ENCODE peak calls at places on chromosomes 6 and 20, in ten cellular contexts. One of them, this sample, is unnamed.

GRCh38 chr20:6663104-6663503 is 104.4 kb upstream of the BMP2 start:
- DNase-seq in AG04449: no peak
- DNase-seq in RWPE1: no peak
- DNase-seq in MM.1S: peak; percentile 57
- DNase-seq in neural crest cell: no peak
- DNase-seq in heart left ventricle: no peak
- DNase-seq in foreskin fibroblast: peak; percentile 2
- DNase-seq in CD4-positive, alpha-beta T cell: no peak
- DNase-seq in left ventricle myocardium inferior: no peak
- DNase-seq in GM06990: no peak
- DNase-seq in this sample: no peak

GRCh38 chr20:47320990-47321805 is 35.3 kb downstream of the ZMYND8 start:
- DNase-seq in AG04449: no peak
- DNase-seq in RWPE1: no peak
- DNase-seq in MM.1S: no peak
- DNase-seq in neural crest cell: no peak
- DNase-seq in heart left ventricle: no peak
- DNase-seq in foreskin fibroblast: no peak
- DNase-seq in CD4-positive, alpha-beta T cell: no peak
- DNase-seq in left ventricle myocardium inferior: no peak
- DNase-seq in GM06990: no peak
- DNase-seq in this sample: no peak

GRCh38 chr6:137880633-137881521 is 13.8 kb downstream of the TNFAIP3 start:
- DNase-seq in AG04449: no peak
- DNase-seq in RWPE1: no peak
- DNase-seq in MM.1S: no peak
- DNase-seq in neural crest cell: no peak
- DNase-seq in heart left ventricle: no peak
- DNase-seq in foreskin fibroblast: no peak
- DNase-seq in CD4-positive, alpha-beta T cell: no peak
- DNase-seq in left ventricle myocardium inferior: peak; percentile 49
- DNase-seq in GM06990: no peak
- DNase-seq in this sample: no peak

GRCh38 chr20:38434770-38435554 is at the start of gene SNHG17:
- DNase-seq in AG04449: peak; percentile 76
- DNase-seq in RWPE1: peak; percentile 82
- DNase-seq in MM.1S: peak; percentile 94
- DNase-seq in neural crest cell: peak; percentile 92
- DNase-seq in heart left ventricle: peak; percentile 91
- DNase-seq in foreskin fibroblast: peak; percentile 97
- DNase-seq in CD4-positive, alpha-beta T cell: peak; percentile 91
- DNase-seq in left ventricle myocardium inferior: peak; percentile 91
- DNase-seq in GM06990: peak; percentile 92
- DNase-seq in this sample: peak; percentile 96

GRCh38 chr20:52192296-52193007 is 873 bp upstream of the ZFP64 start:
- DNase-seq in AG04449: no peak
- DNase-seq in RWPE1: peak; percentile 50
- DNase-seq in MM.1S: peak; percentile 68
- DNase-seq in neural crest cell: no peak
- DNase-seq in heart left ventricle: peak; percentile 53
- DNase-seq in foreskin fibroblast: peak; percentile 35
- DNase-seq in CD4-positive, alpha-beta T cell: no peak
- DNase-seq in left ventricle myocardium inferior: peak; percentile 45
- DNase-seq in GM06990: no peak
- DNase-seq in this sample: no peak

GRCh38 chr6:166966268-166966667 is 9.9 kb upstream of the RNASET2 start:
- DNase-seq in AG04449: no peak
- DNase-seq in RWPE1: no peak
- DNase-seq in MM.1S: no peak
- DNase-seq in neural crest cell: no peak
- DNase-seq in heart left ventricle: no peak
- DNase-seq in foreskin fibroblast: no peak
- DNase-seq in CD4-positive, alpha-beta T cell: no peak
- DNase-seq in left ventricle myocardium inferior: no peak
- DNase-seq in GM06990: no peak
- DNase-seq in this sample: no peak

GRCh38 chr6:144606041-144606440 is 320.9 kb downstream of the UTRN start:
- DNase-seq in AG04449: no peak
- DNase-seq in RWPE1: no peak
- DNase-seq in MM.1S: no peak
- DNase-seq in neural crest cell: no peak
- DNase-seq in heart left ventricle: no peak
- DNase-seq in foreskin fibroblast: no peak
- DNase-seq in CD4-positive, alpha-beta T cell: no peak
- DNase-seq in left ventricle myocardium inferior: no peak
- DNase-seq in GM06990: no peak
- DNase-seq in this sample: no peak

GRCh38 chr6:166097914-166098522 is 69.6 kb downstream of the TBXT start:
- DNase-seq in AG04449: peak; percentile 14
- DNase-seq in RWPE1: peak; percentile 38
- DNase-seq in MM.1S: peak; percentile 38
- DNase-seq in neural crest cell: peak; percentile 91
- DNase-seq in heart left ventricle: peak; percentile 51
- DNase-seq in foreskin fibroblast: peak; percentile 67
- DNase-seq in CD4-positive, alpha-beta T cell: peak; percentile 60
- DNase-seq in left ventricle myocardium inferior: peak; percentile 78
- DNase-seq in GM06990: peak; percentile 70
- DNase-seq in this sample: no peak

GRCh38 chr6:49535795-49536194 is 14.7 kb upstream of the C6orf141 start:
- DNase-seq in AG04449: no peak
- DNase-seq in RWPE1: no peak
- DNase-seq in MM.1S: no peak
- DNase-seq in neural crest cell: no peak
- DNase-seq in heart left ventricle: no peak
- DNase-seq in foreskin fibroblast: no peak
- DNase-seq in CD4-positive, alpha-beta T cell: no peak
- DNase-seq in left ventricle myocardium inferior: no peak
- DNase-seq in GM06990: no peak
- DNase-seq in this sample: no peak

GRCh38 chr6:49528571-49528970 is 21.9 kb upstream of the C6orf141 start:
- DNase-seq in AG04449: no peak
- DNase-seq in RWPE1: no peak
- DNase-seq in MM.1S: no peak
- DNase-seq in neural crest cell: no peak
- DNase-seq in heart left ventricle: no peak
- DNase-seq in foreskin fibroblast: no peak
- DNase-seq in CD4-positive, alpha-beta T cell: no peak
- DNase-seq in left ventricle myocardium inferior: no peak
- DNase-seq in GM06990: no peak
- DNase-seq in this sample: no peak

GRCh38 chr6:49526598-49526997 is 23.9 kb upstream of the C6orf141 start:
- DNase-seq in AG04449: no peak
- DNase-seq in RWPE1: no peak
- DNase-seq in MM.1S: no peak
- DNase-seq in neural crest cell: no peak
- DNase-seq in heart left ventricle: no peak
- DNase-seq in foreskin fibroblast: no peak
- DNase-seq in CD4-positive, alpha-beta T cell: no peak
- DNase-seq in left ventricle myocardium inferior: no peak
- DNase-seq in GM06990: no peak
- DNase-seq in this sample: no peak

GRCh38 chr6:49527315-49527714 is 23.2 kb upstream of the C6orf141 start:
- DNase-seq in AG04449: no peak
- DNase-seq in RWPE1: no peak
- DNase-seq in MM.1S: no peak
- DNase-seq in neural crest cell: no peak
- DNase-seq in heart left ventricle: no peak
- DNase-seq in foreskin fibroblast: no peak
- DNase-seq in CD4-positive, alpha-beta T cell: no peak
- DNase-seq in left ventricle myocardium inferior: no peak
- DNase-seq in GM06990: no peak
- DNase-seq in this sample: no peak

DNA sequence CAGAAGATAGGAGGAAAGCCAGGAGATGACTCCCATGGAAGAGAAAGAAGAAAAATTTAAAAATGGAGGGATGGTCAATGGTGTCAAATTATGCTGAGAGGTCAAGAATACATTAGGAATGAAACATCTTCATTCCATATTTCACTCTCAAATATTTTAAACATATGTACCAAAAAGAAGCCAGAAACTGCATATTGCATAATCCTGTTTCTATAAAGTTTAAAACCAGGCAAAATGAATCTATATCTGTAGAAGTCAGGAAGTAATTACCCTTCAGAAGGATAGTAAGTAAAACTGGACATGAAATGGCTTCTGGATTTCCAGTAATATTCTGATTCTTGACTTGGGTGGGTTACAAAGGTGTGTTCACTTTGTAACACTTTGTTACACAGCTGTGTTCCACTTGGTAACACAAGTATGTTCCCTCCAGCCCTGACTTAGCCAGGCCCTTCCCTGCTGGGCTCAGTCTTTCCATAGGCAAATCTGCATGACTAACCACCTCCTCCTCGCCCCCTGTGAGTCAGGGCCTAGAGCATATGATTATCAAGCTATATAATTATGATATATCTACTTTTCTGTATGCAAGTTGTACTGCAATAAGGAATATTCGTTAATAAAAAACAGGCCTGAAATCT is 20.2 kb upstream of the C6orf141 start:
- DNase-seq in AG04449: no peak
- DNase-seq in RWPE1: no peak
- DNase-seq in MM.1S: no peak
- DNase-seq in neural crest cell: no peak
- DNase-seq in heart left ventricle: no peak
- DNase-seq in foreskin fibroblast: no peak
- DNase-seq in CD4-positive, alpha-beta T cell: no peak
- DNase-seq in left ventricle myocardium inferior: no peak
- DNase-seq in GM06990: no peak
- DNase-seq in this sample: no peak
- TF ChIP-seq CTCF in AG04449: no peak
- TF ChIP-seq CTCF in RWPE1: no peak
- TF ChIP-seq CTCF in MM.1S: no peak
- TF ChIP-seq CTCF in neural crest cell: no peak
- TF ChIP-seq CTCF in heart left ventricle: no peak
- TF ChIP-seq CTCF in foreskin fibroblast: no peak
- TF ChIP-seq CTCF in CD4-positive, alpha-beta T cell: no peak
- TF ChIP-seq CTCF in left ventricle myocardium inferior: no peak
- TF ChIP-seq CTCF in GM06990: no peak
- TF ChIP-seq CTCF in this sample: no peak

GRCh38 chr6:34684919-34685318 is 11.6 kb downstream of the ILRUN start:
- DNase-seq in AG04449: no peak
- DNase-seq in RWPE1: no peak
- DNase-seq in MM.1S: no peak
- DNase-seq in neural crest cell: no peak
- DNase-seq in heart left ventricle: no peak
- DNase-seq in foreskin fibroblast: no peak
- DNase-seq in CD4-positive, alpha-beta T cell: no peak
- DNase-seq in left ventricle myocardium inferior: no peak
- DNase-seq in GM06990: no peak
- DNase-seq in this sample: no peak

GRCh38 chr6:34676140-34676539 is 20.4 kb downstream of the ILRUN start:
- DNase-seq in AG04449: no peak
- DNase-seq in RWPE1: no peak
- DNase-seq in MM.1S: no peak
- DNase-seq in neural crest cell: no peak
- DNase-seq in heart left ventricle: no peak
- DNase-seq in foreskin fibroblast: no peak
- DNase-seq in CD4-positive, alpha-beta T cell: no peak
- DNase-seq in left ventricle myocardium inferior: no peak
- DNase-seq in GM06990: no peak
- DNase-seq in this sample: no peak

GRCh38 chr6:34684364-34684763 is 12.2 kb downstream of the ILRUN start:
- DNase-seq in AG04449: no peak
- DNase-seq in RWPE1: no peak
- DNase-seq in MM.1S: no peak
- DNase-seq in neural crest cell: no peak
- DNase-seq in heart left ventricle: no peak
- DNase-seq in foreskin fibroblast: no peak
- DNase-seq in CD4-positive, alpha-beta T cell: no peak
- DNase-seq in left ventricle myocardium inferior: no peak
- DNase-seq in GM06990: no peak
- DNase-seq in this sample: no peak

GRCh38 chr6:34679552-34680255 is 16.9 kb downstream of the ILRUN start:
- DNase-seq in AG04449: no peak
- DNase-seq in RWPE1: no peak
- DNase-seq in MM.1S: no peak
- DNase-seq in neural crest cell: no peak
- DNase-seq in heart left ventricle: no peak
- DNase-seq in foreskin fibroblast: peak; percentile 16
- DNase-seq in CD4-positive, alpha-beta T cell: no peak
- DNase-seq in left ventricle myocardium inferior: no peak
- DNase-seq in GM06990: no peak
- DNase-seq in this sample: no peak

DNA sequence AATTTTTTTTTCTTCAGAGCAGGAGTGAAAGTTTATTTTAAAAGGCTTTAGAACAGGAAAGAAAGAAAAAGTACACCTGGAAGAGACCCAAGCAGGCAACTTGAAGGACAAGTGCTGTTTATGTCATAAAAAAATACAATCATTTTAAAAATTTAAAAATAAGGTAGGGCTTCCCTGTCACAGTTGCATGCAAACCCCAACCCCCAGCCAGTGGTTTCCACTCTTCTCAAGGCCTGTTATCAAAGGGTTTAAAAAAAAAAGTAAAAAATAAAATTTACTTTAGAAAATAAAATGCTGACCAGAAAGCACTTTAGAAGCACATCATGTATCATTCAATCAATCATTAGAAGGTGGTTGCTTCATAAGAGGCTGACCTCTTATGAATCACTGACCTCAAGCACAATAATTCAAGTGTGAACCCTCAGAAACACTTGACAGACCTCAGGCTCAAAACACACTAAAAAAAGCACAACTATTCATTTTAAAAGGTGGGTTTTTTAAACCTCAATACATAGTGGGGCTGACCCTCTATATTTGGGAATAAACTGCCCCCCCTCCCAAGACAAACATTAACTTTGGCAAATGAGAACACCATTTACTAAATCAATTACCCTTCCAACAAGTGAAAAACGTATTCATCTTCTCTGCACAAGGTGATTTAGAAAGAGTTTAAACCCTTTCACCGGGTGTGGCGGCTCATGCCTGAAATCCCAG is 15.6 kb downstream of the ILRUN start:
- DNase-seq in AG04449: no peak
- DNase-seq in RWPE1: peak; percentile 74
- DNase-seq in MM.1S: no peak
- DNase-seq in neural crest cell: no peak
- DNase-seq in heart left ventricle: no peak
- DNase-seq in foreskin fibroblast: peak; percentile 60
- DNase-seq in CD4-positive, alpha-beta T cell: no peak
- DNase-seq in left ventricle myocardium inferior: no peak
- DNase-seq in GM06990: no peak
- DNase-seq in this sample: no peak
- TF ChIP-seq CTCF in AG04449: no peak
- TF ChIP-seq CTCF in RWPE1: no peak
- TF ChIP-seq CTCF in MM.1S: no peak
- TF ChIP-seq CTCF in neural crest cell: no peak
- TF ChIP-seq CTCF in heart left ventricle: no peak
- TF ChIP-seq CTCF in foreskin fibroblast: no peak
- TF ChIP-seq CTCF in CD4-positive, alpha-beta T cell: no peak
- TF ChIP-seq CTCF in left ventricle myocardium inferior: no peak
- TF ChIP-seq CTCF in GM06990: no peak
- TF ChIP-seq CTCF in this sample: no peak

GRCh38 chr6:109949281-109950065 is 28.6 kb upstream of the GPR6 start:
- DNase-seq in AG04449: no peak
- DNase-seq in RWPE1: no peak
- DNase-seq in MM.1S: no peak
- DNase-seq in neural crest cell: no peak
- DNase-seq in heart left ventricle: no peak
- DNase-seq in foreskin fibroblast: no peak
- DNase-seq in CD4-positive, alpha-beta T cell: no peak
- DNase-seq in left ventricle myocardium inferior: no peak
- DNase-seq in GM06990: no peak
- DNase-seq in this sample: no peak
- TF ChIP-seq CTCF in AG04449: no peak
- TF ChIP-seq CTCF in RWPE1: no peak
- TF ChIP-seq CTCF in MM.1S: no peak
- TF ChIP-seq CTCF in neural crest cell: no peak
- TF ChIP-seq CTCF in heart left ventricle: no peak
- TF ChIP-seq CTCF in foreskin fibroblast: no peak
- TF ChIP-seq CTCF in CD4-positive, alpha-beta T cell: no peak
- TF ChIP-seq CTCF in left ventricle myocardium inferior: no peak
- TF ChIP-seq CTCF in GM06990: no peak
- TF ChIP-seq CTCF in this sample: no peak

GRCh38 chr6:41801380-41801779 is 13.9 kb downstream of the TOMM6 start:
- DNase-seq in AG04449: no peak
- DNase-seq in RWPE1: no peak
- DNase-seq in MM.1S: no peak
- DNase-seq in neural crest cell: no peak
- DNase-seq in heart left ventricle: no peak
- DNase-seq in foreskin fibroblast: peak; percentile 62
- DNase-seq in CD4-positive, alpha-beta T cell: no peak
- DNase-seq in left ventricle myocardium inferior: no peak
- DNase-seq in GM06990: no peak
- DNase-seq in this sample: no peak
- TF ChIP-seq CTCF in AG04449: peak; percentile 60
- TF ChIP-seq CTCF in RWPE1: peak; percentile 47
- TF ChIP-seq CTCF in MM.1S: peak; percentile 36
- TF ChIP-seq CTCF in neural crest cell: peak; percentile 65
- TF ChIP-seq CTCF in heart left ventricle: peak; percentile 28
- TF ChIP-seq CTCF in foreskin fibroblast: peak; percentile 76
- TF ChIP-seq CTCF in CD4-positive, alpha-beta T cell: no peak
- TF ChIP-seq CTCF in left ventricle myocardium inferior: peak; percentile 51
- TF ChIP-seq CTCF in GM06990: peak; percentile 52
- TF ChIP-seq CTCF in this sample: peak; percentile 82

This sample was measured in chondrocyte.